ENCODE peak calls at places on chromosomes 11 and 22, in nine cellular contexts. W, Z, K, D, C, X, H, U and B are unnamed samples.

GRCh38 chr11:93633835-93634234 is 27.6 kb upstream of the CEP295 start:
- DNase-seq in D (no peak), Z (no peak), X (no peak), K (no peak), H (no peak), U (no peak), C (no peak), W (no peak), B (no peak)

GRCh38 chr11:70098936-70099335 is 20.8 kb downstream of the ANO1 start:
- DNase-seq in H (no peak), Z (no peak), D (no peak), X (no peak), W (no peak), C (no peak), U (no peak), K (no peak), B (no peak)

GRCh38 chr11:12397953-12398352 is 20.6 kb downstream of the PARVA start:
- DNase-seq in K (no peak), X (peak), H (no peak), C (peak), D (peak), W (no peak), U (peak), Z (peak), B (no peak)

GRCh38 chr11:83836883-83837654 is 550.9 kb upstream of the CCDC90B start:
- DNase-seq in H (peak), Z (peak), X (peak), D (no peak), K (no peak), U (peak), C (peak), W (peak), B (no peak)

GRCh38 chr22:29299136-29299900 is 7.1 kb upstream of the GAS2L1 start:
- DNase-seq in X (no peak), H (no peak), C (no peak), D (peak), Z (no peak), K (no peak), W (no peak), U (no peak), B (no peak)

GRCh38 chr11:114346709-114347141 is 50.5 kb downstream of the NNMT start:
- DNase-seq in D (no peak), Z (no peak), C (no peak), X (no peak), W (peak), H (no peak), K (no peak), U (no peak), B (no peak)

GRCh38 chr22:36741968-36742367 is 34.0 kb downstream of the IFT27 start:
- DNase-seq in X (no peak), D (no peak), H (no peak), C (no peak), W (no peak), Z (no peak), U (no peak), K (no peak), B (no peak)

GRCh38 chr11:134530826-134531225 is 118.8 kb upstream of the B3GAT1 start:
- DNase-seq in X (no peak), H (no peak), U (no peak), K (no peak), C (no peak), Z (no peak), D (peak), W (no peak), B (no peak)

GRCh38 chr11:23226331-23226909 is 366.1 kb upstream of the CCDC179 start:
- DNase-seq in W (no peak), C (peak), U (no peak), D (no peak), Z (no peak), H (no peak), X (peak), K (no peak), B (no peak)

GRCh38 chr22:23790819-23791736 is 4.3 kb downstream of the SMARCB1 start:
- DNase-seq in W (no peak), C (peak), K (no peak), U (no peak), D (no peak), H (no peak), Z (peak), X (peak), B (no peak)

GRCh38 chr11:119092880-119093665 is 8.4 kb downstream of the HMBS start:
- DNase-seq in K (no peak), C (peak), D (no peak), H (no peak), Z (no peak), X (peak), U (no peak), W (peak), B (no peak)

GRCh38 chr11:18615628-18616392 is 16.2 kb downstream of the MISFA start:
- DNase-seq in H (no peak), Z (no peak), K (no peak), X (peak), W (no peak), U (no peak), C (peak), D (no peak), B (peak)

GRCh38 chr11:44889266-44889665 is 61.4 kb downstream of the TP53I11 start:
- DNase-seq in W (no peak), C (peak), U (no peak), Z (peak), X (peak), D (no peak), H (no peak), K (no peak), B (no peak)

GRCh38 chr11:44949160-44950035 is 1.3 kb downstream of the TP53I11 start:
- DNase-seq in D (no peak), K (peak), U (no peak), X (peak), C (no peak), W (no peak), H (no peak), Z (peak), B (no peak)

GRCh38 chr22:17910561-17911311 is 113.6 kb downstream of the MICAL3 start:
- DNase-seq in Z (peak), U (peak), X (peak), W (no peak), C (peak), K (no peak), D (peak), H (no peak), B (no peak)

GRCh38 chr11:64757549-64758329 is 2.0 kb downstream of the PYGM start:
- DNase-seq in C (no peak), W (no peak), D (no peak), K (no peak), U (no peak), H (no peak), Z (no peak), X (no peak), B (no peak)

GRCh38 chr11:64844330-64845124 is at the start of gene CDC42BPG:
- DNase-seq in C (no peak), D (no peak), X (peak), W (peak), Z (no peak), H (peak), U (no peak), K (peak), B (no peak)

GRCh38 chr11:61417670-61418069 is 12.1 kb downstream of the CPSF7 start:
- DNase-seq in U (no peak), X (peak), C (no peak), K (no peak), H (no peak), D (no peak), Z (no peak), W (no peak), B (no peak)

GRCh38 chr22:43642319-43642718 is 169.8 kb downstream of the EFCAB6 start:
- DNase-seq in Z (no peak), U (no peak), X (no peak), D (no peak), K (no peak), W (no peak), H (no peak), C (no peak), B (no peak)

GRCh38 chr22:33063611-33064010 is 5.4 kb upstream of the SYN3 start:
- DNase-seq in H (no peak), K (no peak), X (no peak), C (no peak), W (no peak), Z (no peak), D (no peak), U (no peak), B (no peak)

GRCh38 chr11:118634435-118635236 is 27.2 kb downstream of the PHLDB1 start:
- DNase-seq in K (no peak), U (peak), Z (no peak), X (no peak), D (no peak), W (no peak), C (peak), H (no peak), B (no peak)

GRCh38 chr11:42521994-42522393 is 789.8 kb upstream of the API5 start:
- DNase-seq in X (no peak), H (no peak), D (no peak), C (no peak), W (no peak), K (no peak), Z (no peak), U (no peak), B (no peak)

GRCh38 chr11:115696472-115697011 is 192.3 kb upstream of the CADM1 start:
- DNase-seq in C (no peak), X (no peak), U (no peak), K (no peak), Z (no peak), H (no peak), D (no peak), W (no peak), B (no peak)

GRCh38 chr11:10450451-10451398 is 4.3 kb upstream of the AMPD3 start:
- DNase-seq in X (no peak), D (no peak), C (no peak), U (peak), K (peak), H (peak), W (no peak), Z (no peak), B (no peak)

GRCh38 chr11:792535-792821 is 2.6 kb upstream of the CEND1 start:
- DNase-seq in W (no peak), H (no peak), X (no peak), Z (no peak), D (no peak), K (no peak), U (no peak), C (no peak), B (no peak)
- H3K4me3 ChIP-seq in W (no peak), H (no peak), X (no peak), Z (no peak), D (no peak), K (no peak), U (no peak), C (no peak), B (no peak)

GRCh38 chr11:31806944-31807790 is 4.0 kb downstream of the PAX6 start:
- DNase-seq in W (no peak), H (no peak), K (no peak), X (no peak), Z (no peak), U (no peak), C (peak), D (no peak), B (no peak)

GRCh38 chr11:31805629-31806185 is 5.4 kb downstream of the PAX6 start:
- DNase-seq in H (no peak), Z (no peak), K (no peak), X (no peak), C (peak), U (no peak), W (no peak), D (peak), B (no peak)

GRCh38 chr11:31807791-31808074 is 3.4 kb downstream of the PAX6 start:
- DNase-seq in W (no peak), U (no peak), Z (no peak), C (no peak), H (no peak), K (no peak), D (no peak), X (no peak), B (no peak)

GRCh38 chr11:31805037-31805628 is 6.0 kb downstream of the PAX6 start:
- DNase-seq in Z (no peak), K (no peak), X (no peak), W (no peak), C (peak), U (no peak), H (no peak), D (no peak), B (no peak)

GRCh38 chr11:31806186-31806943 is 4.8 kb downstream of the PAX6 start:
- DNase-seq in W (no peak), D (peak), U (no peak), X (no peak), H (no peak), C (peak), K (no peak), Z (no peak), B (no peak)
- H3K4me3 ChIP-seq in W (no peak), D (no peak), U (peak), X (no peak), H (no peak), C (peak), K (no peak), Z (no peak), B (no peak)

GRCh38 chr11:67278939-67279588 is 10.0 kb upstream of the ANKRD13D start:
- DNase-seq in D (no peak), H (no peak), C (no peak), U (peak), W (no peak), K (peak), X (no peak), Z (no peak), B (no peak)
- H3K4me3 ChIP-seq in D (no peak), H (no peak), C (no peak), U (no peak), W (no peak), K (no peak), X (no peak), Z (no peak), B (no peak)

DNA sequence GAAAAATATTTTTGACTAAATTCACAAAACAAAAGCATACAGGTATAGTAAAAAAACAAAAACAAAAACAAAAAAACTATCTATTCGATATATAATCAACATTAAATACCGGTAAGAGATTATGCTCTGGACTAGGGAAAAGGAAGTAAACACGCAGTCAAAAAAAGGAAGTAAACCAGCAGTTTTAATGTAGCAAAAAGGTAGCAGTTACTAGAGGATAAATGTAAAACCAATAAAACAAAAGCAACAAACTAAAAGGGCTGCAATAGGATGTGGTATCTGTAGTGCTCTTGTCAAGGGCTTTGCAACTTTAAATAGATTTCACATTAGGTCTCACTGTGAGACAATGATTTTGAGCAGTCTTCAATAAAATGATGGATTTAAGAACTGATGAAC is 2.4 kb downstream of the TRIM22 start:
- DNase-seq in W (no peak), H (no peak), C (no peak), U (no peak), K (no peak), Z (no peak), D (no peak), X (no peak), B (no peak)
- H3K4me3 ChIP-seq in W (no peak), H (no peak), C (no peak), U (peak), K (peak), Z (no peak), D (peak), X (peak), B (peak)

GRCh38 chr11:108933630-108934029 is 268.8 kb downstream of the DDX10 start:
- DNase-seq in W (no peak), Z (no peak), K (no peak), H (no peak), D (no peak), C (peak), X (peak), U (no peak), B (no peak)

GRCh38 chr11:108938604-108939003 is 273.7 kb downstream of the DDX10 start:
- DNase-seq in U (no peak), X (no peak), H (no peak), Z (no peak), W (no peak), C (no peak), D (no peak), K (no peak), B (no peak)

GRCh38 chr11:108934696-108935095 is 269.8 kb downstream of the DDX10 start:
- DNase-seq in Z (no peak), W (no peak), D (no peak), U (no peak), K (no peak), X (no peak), H (no peak), C (no peak), B (no peak)

GRCh38 chr11:108937756-108938155 is 272.9 kb downstream of the DDX10 start:
- DNase-seq in C (no peak), Z (no peak), X (no peak), H (no peak), W (no peak), K (no peak), D (no peak), U (no peak), B (no peak)
- H3K4me3 ChIP-seq in C (no peak), Z (no peak), X (no peak), H (no peak), W (no peak), K (no peak), D (no peak), U (no peak), B (no peak)

GRCh38 chr22:20205464-20205963 is 54.7 kb upstream of the CCDC188 start:
- DNase-seq in X (no peak), C (no peak), K (no peak), D (no peak), U (no peak), W (no peak), Z (no peak), H (no peak), B (no peak)

GRCh38 chr22:20208713-20209310 is 58.0 kb upstream of the CCDC188 start:
- DNase-seq in D (no peak), K (no peak), Z (no peak), W (no peak), X (no peak), C (no peak), H (no peak), U (no peak), B (no peak)

GRCh38 chr22:20205964-20206708 is 55.3 kb upstream of the CCDC188 start:
- DNase-seq in H (peak), D (peak), Z (peak), X (no peak), W (peak), U (peak), K (peak), C (peak), B (peak)

GRCh38 chr22:20206709-20207215 is 55.9 kb upstream of the CCDC188 start:
- DNase-seq in W (peak), D (no peak), C (no peak), H (no peak), U (no peak), X (no peak), Z (peak), K (peak), B (no peak)

GRCh38 chr22:20207277-20208025 is 56.6 kb upstream of the CCDC188 start:
- DNase-seq in X (no peak), W (no peak), Z (no peak), U (no peak), K (no peak), C (no peak), H (no peak), D (no peak), B (no peak)
- H3K4me3 ChIP-seq in X (peak), W (no peak), Z (no peak), U (peak), K (peak), C (no peak), H (peak), D (peak), B (peak)

DNA sequence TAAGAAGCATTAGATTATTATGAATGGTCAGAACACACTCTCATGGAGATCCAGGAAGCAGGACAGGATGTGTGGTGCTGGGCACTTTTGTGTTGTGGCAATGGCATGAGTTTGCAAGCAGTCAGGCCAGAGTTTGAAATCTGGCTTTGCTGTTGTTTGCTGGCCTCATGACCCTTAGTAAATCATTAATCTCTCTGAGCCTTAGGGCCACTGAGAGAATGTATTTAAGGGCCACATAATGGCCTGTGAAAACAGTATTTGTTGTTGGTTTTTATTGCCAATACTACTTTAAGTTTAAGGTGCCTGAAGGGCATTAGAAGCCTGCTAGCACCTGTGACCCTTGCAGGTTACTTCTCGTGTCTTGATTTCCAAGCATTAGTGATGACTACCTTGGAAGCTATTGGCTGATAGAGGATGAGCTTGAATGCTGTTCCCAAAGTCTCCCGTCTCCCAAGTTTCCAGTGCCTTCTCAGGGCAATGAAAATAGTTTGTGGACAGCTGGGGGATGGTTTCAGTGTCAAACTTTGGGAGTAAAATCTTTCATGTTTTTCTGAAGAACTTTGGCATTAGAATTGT is 24.6 kb downstream of the STIM1 start:
- DNase-seq in X (no peak), C (no peak), Z (no peak), H (no peak), D (no peak), W (no peak), U (no peak), K (no peak), B (no peak)
- H3K4me3 ChIP-seq in X (no peak), C (no peak), Z (no peak), H (no peak), D (no peak), W (no peak), U (no peak), K (no peak), B (no peak)

DNA sequence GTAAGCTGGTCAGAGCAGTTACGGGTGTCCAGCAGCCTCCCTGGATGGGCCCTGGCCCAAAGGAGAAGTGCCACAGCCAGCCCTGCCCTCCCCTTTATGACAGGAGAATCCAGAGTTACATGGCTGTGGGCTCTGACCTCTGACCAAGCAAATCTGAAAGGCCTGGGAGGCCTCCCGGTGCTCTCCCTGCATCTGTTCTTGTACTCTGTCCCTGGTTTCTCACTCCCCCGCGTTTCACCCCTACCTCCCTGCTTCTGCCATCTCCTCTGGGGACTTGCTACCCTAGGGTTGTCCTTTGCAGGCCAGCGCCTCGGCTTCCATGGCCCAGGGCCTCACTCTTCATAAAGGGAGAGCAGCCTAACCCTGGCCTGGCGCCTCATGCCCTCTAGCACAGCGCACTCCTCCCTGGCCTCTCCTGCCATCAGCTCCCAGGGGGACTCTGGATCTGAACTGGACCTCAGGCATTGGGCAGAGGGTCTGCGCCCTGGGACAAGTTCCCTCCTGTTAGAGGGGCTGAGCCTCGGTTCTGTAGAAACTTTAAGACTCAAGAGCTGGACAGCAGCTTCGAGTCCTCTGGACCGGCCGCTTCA is 10.7 kb downstream of the PICK1 start:
- DNase-seq in W (no peak), C (no peak), X (no peak), D (no peak), H (no peak), U (peak), K (no peak), Z (no peak), B (no peak)
- H3K4me3 ChIP-seq in W (no peak), C (no peak), X (no peak), D (no peak), H (no peak), U (peak), K (no peak), Z (no peak), B (no peak)